ENCODE peak calls at places on chromosomes 12 and 14, in five cellular contexts. One of them, this sample, is unnamed.

GRCh38 chr12:124518051-124518932 is 49.1 kb downstream of the NCOR2 start:
- DNase-seq in CD8-positive, alpha-beta T cell: no peak
- DNase-seq in AG10803: peak
- DNase-seq in fibroblast of lung: peak
- DNase-seq in WERI-Rb-1: peak
- DNase-seq in this sample: peak

GRCh38 chr14:83255015-83255726 is 1721.5 kb upstream of the SEL1L start:
- DNase-seq in CD8-positive, alpha-beta T cell: no peak
- DNase-seq in AG10803: no peak
- DNase-seq in fibroblast of lung: no peak
- DNase-seq in WERI-Rb-1: no peak
- DNase-seq in this sample: no peak

GRCh38 chr14:23056956-23057756 is at the start of gene CDH24:
- DNase-seq in CD8-positive, alpha-beta T cell: peak
- DNase-seq in AG10803: peak
- DNase-seq in fibroblast of lung: peak
- DNase-seq in WERI-Rb-1: peak
- DNase-seq in this sample: no peak

GRCh38 chr12:13101854-13102375 is 1.6 kb downstream of the GSG1 start:
- DNase-seq in CD8-positive, alpha-beta T cell: peak
- DNase-seq in AG10803: no peak
- DNase-seq in fibroblast of lung: peak
- DNase-seq in WERI-Rb-1: peak
- DNase-seq in this sample: no peak

GRCh38 chr12:56154246-56154771 is 1.9 kb downstream of the MYL6B start:
- DNase-seq in CD8-positive, alpha-beta T cell: no peak
- DNase-seq in AG10803: no peak
- DNase-seq in fibroblast of lung: no peak
- DNase-seq in WERI-Rb-1: peak
- DNase-seq in this sample: peak

GRCh38 chr12:116813271-116814041 is 67.8 kb downstream of the HRK start:
- DNase-seq in CD8-positive, alpha-beta T cell: no peak
- DNase-seq in AG10803: no peak
- DNase-seq in fibroblast of lung: no peak
- DNase-seq in WERI-Rb-1: no peak
- DNase-seq in this sample: no peak

GRCh38 chr12:56999456-56999855 is 6.9 kb downstream of the ZBTB39 start:
- DNase-seq in CD8-positive, alpha-beta T cell: no peak
- DNase-seq in AG10803: no peak
- DNase-seq in fibroblast of lung: no peak
- DNase-seq in WERI-Rb-1: no peak
- DNase-seq in this sample: no peak

GRCh38 chr12:30691122-30691879 is 4.4 kb downstream of the IPO8 start:
- DNase-seq in CD8-positive, alpha-beta T cell: no peak
- DNase-seq in AG10803: peak
- DNase-seq in fibroblast of lung: peak
- DNase-seq in WERI-Rb-1: no peak
- DNase-seq in this sample: peak

GRCh38 chr12:15700595-15700994 is 88.6 kb downstream of the EPS8 start:
- DNase-seq in CD8-positive, alpha-beta T cell: no peak
- DNase-seq in AG10803: peak
- DNase-seq in fibroblast of lung: peak
- DNase-seq in WERI-Rb-1: no peak
- DNase-seq in this sample: peak

GRCh38 chr12:5377997-5378596 is 53.8 kb upstream of the NTF3 start:
- DNase-seq in CD8-positive, alpha-beta T cell: no peak
- DNase-seq in AG10803: peak
- DNase-seq in fibroblast of lung: no peak
- DNase-seq in WERI-Rb-1: no peak
- DNase-seq in this sample: no peak

GRCh38 chr14:64704145-64704742 is at the start of gene PLEKHG3:
- DNase-seq in CD8-positive, alpha-beta T cell: no peak
- DNase-seq in AG10803: peak
- DNase-seq in fibroblast of lung: peak
- DNase-seq in WERI-Rb-1: peak
- DNase-seq in this sample: peak
- H3K4me3 ChIP-seq in CD8-positive, alpha-beta T cell: peak
- H3K4me3 ChIP-seq in AG10803: peak
- H3K4me3 ChIP-seq in fibroblast of lung: peak
- H3K4me3 ChIP-seq in WERI-Rb-1: peak
- H3K4me3 ChIP-seq in this sample: peak

GRCh38 chr12:49540229-49541139 is 1.7 kb downstream of the KCNH3 start:
- DNase-seq in CD8-positive, alpha-beta T cell: no peak
- DNase-seq in AG10803: no peak
- DNase-seq in fibroblast of lung: no peak
- DNase-seq in WERI-Rb-1: no peak
- DNase-seq in this sample: no peak
- H3K4me3 ChIP-seq in CD8-positive, alpha-beta T cell: no peak
- H3K4me3 ChIP-seq in AG10803: no peak
- H3K4me3 ChIP-seq in fibroblast of lung: no peak
- H3K4me3 ChIP-seq in WERI-Rb-1: peak
- H3K4me3 ChIP-seq in this sample: no peak

GRCh38 chr12:51868821-51869489 is 18.9 kb upstream of the ANKRD33 start:
- DNase-seq in CD8-positive, alpha-beta T cell: no peak
- DNase-seq in AG10803: no peak
- DNase-seq in fibroblast of lung: no peak
- DNase-seq in WERI-Rb-1: peak
- DNase-seq in this sample: no peak
- H3K4me3 ChIP-seq in CD8-positive, alpha-beta T cell: peak
- H3K4me3 ChIP-seq in AG10803: peak
- H3K4me3 ChIP-seq in fibroblast of lung: peak
- H3K4me3 ChIP-seq in WERI-Rb-1: peak
- H3K4me3 ChIP-seq in this sample: peak

GRCh38 chr14:105635560-105635959 is 109.2 kb downstream of the TMEM121 start:
- DNase-seq in CD8-positive, alpha-beta T cell: no peak
- DNase-seq in AG10803: no peak
- DNase-seq in fibroblast of lung: no peak
- DNase-seq in WERI-Rb-1: no peak
- DNase-seq in this sample: no peak

GRCh38 chr14:105632010-105632409 is 105.6 kb downstream of the TMEM121 start:
- DNase-seq in CD8-positive, alpha-beta T cell: no peak
- DNase-seq in AG10803: no peak
- DNase-seq in fibroblast of lung: no peak
- DNase-seq in WERI-Rb-1: no peak
- DNase-seq in this sample: no peak

GRCh38 chr14:105641075-105641937 is 114.9 kb downstream of the TMEM121 start:
- DNase-seq in CD8-positive, alpha-beta T cell: no peak
- DNase-seq in AG10803: no peak
- DNase-seq in fibroblast of lung: no peak
- DNase-seq in WERI-Rb-1: no peak
- DNase-seq in this sample: no peak

GRCh38 chr14:105636935-105637334 is 110.6 kb downstream of the TMEM121 start:
- DNase-seq in CD8-positive, alpha-beta T cell: no peak
- DNase-seq in AG10803: no peak
- DNase-seq in fibroblast of lung: no peak
- DNase-seq in WERI-Rb-1: no peak
- DNase-seq in this sample: no peak
- H3K4me3 ChIP-seq in CD8-positive, alpha-beta T cell: no peak
- H3K4me3 ChIP-seq in AG10803: no peak
- H3K4me3 ChIP-seq in fibroblast of lung: no peak
- H3K4me3 ChIP-seq in WERI-Rb-1: no peak
- H3K4me3 ChIP-seq in this sample: no peak